ENCODE peak calls at places on chromosomes 16 and 17, in ten cellular contexts. N is adrenal gland, U is heart left ventricle, E is uterus, K is AG04450, V is upper lobe of right lung, L is stomach, J is ascending aorta, B is A673, T is IMR-90. O is an unnamed sample. For H3K9me3 and H3K27me3, the result is how much of the 10 kb centered on the place peaks cover.

GRCh38 chr17:64343833-64344637 is 46.6 kb downstream of the PECAM1 start:
- DNase-seq in J (peak), K (peak), L (peak), T (peak), E (peak), N (peak), V (peak), B (peak), U (peak), O (peak)

GRCh38 chr17:3944485-3945388 is 19.5 kb downstream of the ATP2A3 start:
- DNase-seq in T (peak), N (peak), K (no peak), E (peak), V (peak), B (peak), J (no peak), L (peak), U (peak), O (peak)

GRCh38 chr17:17822189-17822978 is 14.4 kb downstream of the SREBF1 start:
- DNase-seq in B (no peak), V (no peak), L (peak), J (no peak), T (peak), N (peak), K (peak), E (peak), U (peak), O (no peak)

GRCh38 chr17:76670020-76670707 is 26.6 kb upstream of the ST6GALNAC1 start:
- DNase-seq in V (no peak), E (no peak), J (no peak), B (no peak), L (peak), N (peak), U (no peak), K (no peak), T (no peak), O (no peak)

GRCh38 chr16:66007717-66008116 is 358.8 kb upstream of the CDH5 start:
- DNase-seq in U (no peak), K (peak), B (no peak), E (no peak), J (no peak), L (no peak), N (no peak), T (peak), V (no peak), O (no peak)

GRCh38 chr17:16314189-16314588 is 39.1 kb downstream of the CENPV start:
- DNase-seq in J (no peak), T (peak), L (no peak), K (no peak), E (no peak), V (no peak), B (no peak), N (no peak), U (no peak), O (no peak)

GRCh38 chr16:13863075-13863765 is 56.7 kb upstream of the ERCC4 start:
- DNase-seq in N (no peak), E (no peak), V (no peak), U (no peak), J (no peak), B (no peak), K (no peak), T (no peak), L (no peak), O (no peak)

GRCh38 chr16:84548971-84549844 is 44.7 kb upstream of the MEAK7 start:
- DNase-seq in J (no peak), E (no peak), L (no peak), V (no peak), T (no peak), N (peak), B (no peak), K (no peak), U (peak), O (no peak)

GRCh38 chr16:15618392-15618791 is 24.6 kb downstream of the MARF1 start:
- DNase-seq in L (no peak), V (no peak), B (no peak), E (no peak), J (no peak), K (peak), N (peak), T (peak), U (no peak), O (no peak)

GRCh38 chr17:82940226-82941020 is 100.6 kb upstream of the ZNF750 start:
- DNase-seq in V (peak), B (no peak), T (no peak), U (no peak), N (no peak), J (peak), K (no peak), E (peak), L (no peak), O (peak)

GRCh38 chr16:15820837-15821236 is 36.0 kb downstream of the MYH11 start:
- DNase-seq in K (no peak), B (no peak), T (no peak), U (no peak), J (no peak), L (no peak), V (no peak), N (no peak), E (no peak), O (no peak)

GRCh38 chr16:10750793-10751192 is 7.2 kb downstream of the NUBP1 start:
- DNase-seq in U (peak), V (no peak), T (no peak), L (no peak), J (no peak), B (no peak), E (no peak), K (no peak), N (no peak), O (no peak)

GRCh38 chr17:80096531-80097306 is 4.7 kb upstream of the GAA start:
- DNase-seq in T (no peak), L (no peak), E (no peak), N (no peak), J (no peak), K (no peak), U (no peak), B (no peak), V (no peak), O (peak)

GRCh38 chr16:87572959-87573358 is 29.3 kb upstream of the JPH3 start:
- DNase-seq in N (no peak), J (no peak), V (no peak), K (no peak), U (no peak), B (no peak), T (no peak), L (no peak), E (no peak), O (no peak)

GRCh38 chr17:28610372-28610771 is 3.6 kb downstream of the RSKR start:
- DNase-seq in K (no peak), J (no peak), U (no peak), L (no peak), B (no peak), E (no peak), V (no peak), T (no peak), N (no peak), O (no peak)

GRCh38 chr17:49343273-49343672 is 18.8 kb downstream of the ZNF652 start:
- DNase-seq in B (peak), L (no peak), T (peak), K (no peak), U (no peak), N (no peak), J (no peak), V (no peak), E (no peak), O (no peak)

GRCh38 chr17:39195568-39196160 is 1.8 kb downstream of the CACNB1 start:
- DNase-seq in L (no peak), T (no peak), J (no peak), U (no peak), B (no peak), N (no peak), E (no peak), K (no peak), V (peak), O (no peak)

GRCh38 chr17:37607637-37608368 is 1.4 kb downstream of the SYNRG start:
- DNase-seq in K (no peak), E (no peak), J (no peak), B (no peak), V (no peak), U (no peak), N (no peak), L (no peak), T (no peak), O (no peak)

GRCh38 chr17:222172-222571 is 40.7 kb upstream of the DOC2B start:
- DNase-seq in N (no peak), K (no peak), U (peak), E (peak), V (peak), B (no peak), L (no peak), J (no peak), T (no peak), O (no peak)

GRCh38 chr16:23306199-23307100 is 4.3 kb downstream of the SCNN1B start:
- DNase-seq in K (no peak), L (no peak), J (no peak), V (no peak), E (no peak), U (no peak), T (no peak), N (no peak), B (no peak), O (no peak)

GRCh38 chr17:18967806-18968744 is 16.1 kb downstream of the SLC5A10 start:
- DNase-seq in N (no peak), K (no peak), T (no peak), L (peak), B (no peak), U (no peak), E (no peak), V (no peak), J (no peak), O (peak)

GRCh38 chr17:40247926-40248495 is 28.9 kb downstream of the WIPF2 start:
- DNase-seq in U (no peak), N (peak), T (no peak), V (peak), B (no peak), J (no peak), K (no peak), E (no peak), L (no peak), O (no peak)

GRCh38 chr16:51624083-51624775 is 473.2 kb upstream of the SALL1 start:
- DNase-seq in T (no peak), B (peak), L (no peak), J (no peak), E (no peak), V (no peak), K (no peak), U (no peak), N (no peak), O (no peak)

GRCh38 chr17:74759243-74759801 is 10.9 kb downstream of the NHERF1 start:
- DNase-seq in V (no peak), B (no peak), L (no peak), J (no peak), T (no peak), K (no peak), U (no peak), E (no peak), N (no peak), O (no peak)

GRCh38 chr17:30021708-30022317 is 80.4 kb downstream of the EFCAB5 start:
- DNase-seq in E (no peak), K (peak), B (peak), N (peak), T (peak), U (no peak), V (no peak), J (no peak), L (peak), O (peak)
- TF ChIP-seq CTCF in E (peak), K (peak), B (peak), N (peak), T (peak), U (peak), V (peak), J (peak), L (peak), O (peak)

GRCh38 chr16:35734728-35735402 is 2275.5 kb downstream of the TP53TG3F start:
- DNase-seq in L (no peak), N (no peak), E (no peak), V (no peak), K (no peak), U (no peak), B (no peak), T (no peak), J (peak), O (no peak)
- H3K9me3 ChIP-seq in L (half or more), N (under half), E (under half), V (under half), K (under half), U (under half), B (under half), T (under half), J (under half), O (under half)

GRCh38 chr16:56623637-56624036 is 1.9 kb upstream of the MT1E start:
- DNase-seq in L (no peak), B (no peak), N (no peak), E (no peak), T (no peak), V (no peak), K (no peak), J (no peak), U (no peak), O (no peak)
- H3K27me3 ChIP-seq in L (under half), B (under half), N (under half), E (under half), T (under half), V (under half), K (under half), J (under half), U (under half), O (under half)

DNA sequence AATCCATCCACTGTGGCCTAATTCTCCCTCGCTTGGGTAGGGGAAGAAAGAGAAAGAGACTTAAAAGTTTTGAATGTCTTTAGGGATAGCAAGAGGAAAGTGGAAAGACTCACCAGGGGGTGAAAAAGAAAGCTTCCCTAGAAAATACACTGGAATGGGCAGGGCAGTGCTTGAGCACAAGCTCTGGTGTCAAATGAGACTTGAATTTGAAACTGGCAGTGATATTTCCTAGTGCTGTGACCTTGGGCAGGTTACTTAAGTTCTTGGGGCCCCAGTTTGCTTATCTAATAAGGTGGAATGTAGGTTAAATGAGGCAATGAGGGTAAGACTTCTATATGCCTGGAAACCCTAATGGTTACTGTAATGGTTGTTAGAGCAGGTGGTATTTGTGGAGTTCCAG is 102.2 kb downstream of the SOX9 start:
- DNase-seq in U (no peak), B (no peak), E (no peak), N (no peak), T (no peak), L (no peak), K (no peak), J (no peak), V (no peak), O (no peak)
- TF ChIP-seq CTCF in U (no peak), B (no peak), E (no peak), N (no peak), T (no peak), L (no peak), K (no peak), J (no peak), V (no peak), O (no peak)

GRCh38 chr16:89993377-89993776 is 25.9 kb downstream of the DBNDD1 start:
- DNase-seq in B (no peak), E (no peak), T (no peak), U (no peak), J (no peak), V (no peak), L (no peak), N (no peak), K (no peak), O (no peak)
- H3K9me3 ChIP-seq in B (under half), E (under half), T (under half), U (under half), J (under half), V (under half), L (under half), N (under half), K (under half), O (under half)

GRCh38 chr17:65966311-65966710 is 225.6 kb downstream of the CEP112 start:
- DNase-seq in V (no peak), B (no peak), N (no peak), J (no peak), L (no peak), U (no peak), T (no peak), K (no peak), E (no peak), O (no peak)

GRCh38 chr17:65973237-65973636 is 218.7 kb downstream of the CEP112 start:
- DNase-seq in V (no peak), L (no peak), T (no peak), N (no peak), J (no peak), B (no peak), U (no peak), E (no peak), K (no peak), O (no peak)

GRCh38 chr17:65963179-65963578 is 228.8 kb downstream of the CEP112 start:
- DNase-seq in N (no peak), K (no peak), L (no peak), E (no peak), T (no peak), B (no peak), U (no peak), J (no peak), V (no peak), O (no peak)

DNA sequence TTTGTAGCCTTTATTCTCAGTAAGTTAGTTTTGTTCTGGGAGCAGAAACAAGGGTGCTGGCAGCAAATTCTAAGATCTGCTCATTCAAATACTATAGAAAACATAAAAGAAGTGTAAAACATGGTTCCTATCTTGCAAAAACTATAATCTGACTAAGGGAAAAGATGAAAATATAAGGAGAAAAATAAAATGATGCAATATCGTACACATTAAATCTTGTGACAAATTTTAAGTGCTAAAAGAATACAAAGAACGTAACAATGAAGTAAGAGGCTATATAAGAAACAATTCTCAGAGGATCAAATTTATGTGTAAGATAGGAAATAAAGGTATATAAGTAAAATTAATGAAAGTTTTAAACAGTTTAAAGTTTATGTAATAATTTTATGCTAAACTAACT is 224.6 kb downstream of the CEP112 start:
- DNase-seq in E (no peak), U (no peak), J (no peak), V (no peak), K (no peak), L (no peak), B (no peak), T (no peak), N (no peak), O (no peak)
- H3K27me3 ChIP-seq in E (under half), U (under half), J (under half), V (under half), K (under half), L (under half), B (under half), T (under half), N (under half), O (under half)